ENCODE peak calls at places on chromosomes 11 and 22, in ten cellular contexts. F is SK-N-SH treated with all-trans-retinoic acid at 6 μM for 48 hours; Z is HCT116; X is activated CD4-positive, alpha-beta T cell treated with anti-CD3 and anti-CD28 coated beads for 36 hours; M is heart right ventricle; D is upper lobe of right lung; O is natural killer cell; W is DND-41; I is T-cell; K is Panc1. Q is an unnamed sample.

GRCh38 chr11:111358038-111359001 is 20.8 kb downstream of the POU2AF1 start:
- ATAC-seq in W (no peak), I (no peak), O (no peak), K (peak; percentile 23), D (no peak), Z (no peak), X (no peak), F (no peak), M (no peak), Q (no peak)

GRCh38 chr22:47337161-47337621 is 574.7 kb downstream of the TBC1D22A start:
- ATAC-seq in K (peak; percentile 97), I (no peak), O (peak; percentile 80), Z (peak; percentile 90), X (no peak), F (peak; percentile 89), M (peak; percentile 61), D (peak; percentile 54), W (no peak), Q (peak; percentile 45)

GRCh38 chr22:17938484-17938924 is 85.9 kb downstream of the MICAL3 start:
- ATAC-seq in D (peak; percentile 29), K (no peak), O (no peak), M (peak; percentile 68), W (no peak), Z (no peak), I (no peak), X (no peak), F (no peak), Q (no peak)

GRCh38 chr11:267491-267994 is 10.7 kb upstream of the NLRP6 start:
- ATAC-seq in D (peak; percentile 70), I (peak; percentile 40), F (peak; percentile 57), K (peak; percentile 36), O (peak; percentile 27), W (peak; percentile 20), Z (peak; percentile 65), X (peak; percentile 37), M (peak; percentile 45), Q (peak; percentile 17)

GRCh38 chr11:110529043-110529442 is 99.3 kb downstream of the FDX1 start:
- ATAC-seq in I (no peak), Z (peak; percentile 78), D (peak; percentile 60), X (no peak), F (no peak), O (no peak), K (no peak), W (no peak), M (no peak), Q (no peak)

GRCh38 chr11:65555693-65556231 is 2.4 kb downstream of the LTBP3 start:
- ATAC-seq in M (peak; percentile 43), D (no peak), W (no peak), F (peak; percentile 50), X (no peak), O (peak; percentile 22), K (peak; percentile 15), I (no peak), Z (peak; percentile 45), Q (peak; percentile 52)

GRCh38 chr11:65777241-65777640 is 3.5 kb downstream of the AP5B1 start:
- ATAC-seq in D (no peak), X (no peak), O (no peak), W (no peak), M (no peak), Z (no peak), I (no peak), F (no peak), K (no peak), Q (no peak)

GRCh38 chr11:76888989-76889388 is 28.3 kb downstream of the ACER3 start:
- ATAC-seq in F (no peak), I (no peak), K (no peak), M (no peak), W (no peak), D (no peak), Z (no peak), X (peak; percentile 19), O (no peak), Q (peak; percentile 62)

GRCh38 chr11:19953909-19954308 is 206.4 kb downstream of the DBX1 start:
- ATAC-seq in F (peak; percentile 73), O (no peak), X (no peak), I (no peak), D (peak; percentile 80), Z (peak; percentile 66), K (no peak), M (peak; percentile 64), W (no peak), Q (no peak)

GRCh38 chr11:128715691-128716153 is 21.9 kb downstream of the FLI1 start:
- ATAC-seq in F (peak; percentile 41), I (no peak), O (no peak), Z (no peak), D (peak; percentile 14), X (no peak), M (peak; percentile 86), W (no peak), K (peak; percentile 10), Q (no peak)

GRCh38 chr11:96122601-96123044 is 198.7 kb upstream of the MTMR2 start:
- ATAC-seq in F (peak; percentile 85), D (no peak), W (peak; percentile 22), K (no peak), Z (no peak), I (no peak), M (no peak), O (no peak), X (no peak), Q (peak; percentile 51)

GRCh38 chr11:132056689-132057088 is 686.3 kb downstream of the NTM start:
- ATAC-seq in O (no peak), W (no peak), M (no peak), Z (no peak), K (no peak), F (peak; percentile 48), X (no peak), I (no peak), D (peak; percentile 33), Q (no peak)

GRCh38 chr22:27438271-27438980 is 363.1 kb downstream of the MN1 start:
- ATAC-seq in Z (no peak), K (no peak), F (peak; percentile 60), I (no peak), D (no peak), W (no peak), X (no peak), O (no peak), M (peak; percentile 35), Q (no peak)

GRCh38 chr11:63493127-63493526 is 2.2 kb upstream of the PLAAT5 start:
- ATAC-seq in M (no peak), Z (no peak), F (no peak), I (no peak), X (no peak), W (no peak), K (no peak), O (no peak), D (no peak), Q (no peak)

GRCh38 chr22:50444663-50445062 is 30.2 kb downstream of the SBF1 start:
- ATAC-seq in I (no peak), O (peak; percentile 4), W (no peak), Z (no peak), K (peak; percentile 38), D (peak; percentile 52), F (peak; percentile 33), M (no peak), X (no peak), Q (no peak)

GRCh38 chr11:66035653-66036333 is 9.5 kb upstream of the CATSPER1 start:
- ATAC-seq in W (no peak), D (no peak), F (peak; percentile 38), I (no peak), M (peak; percentile 32), X (no peak), Z (peak; percentile 62), K (peak; percentile 54), O (no peak), Q (no peak)

GRCh38 chr22:37764622-37765021 is 43.1 kb upstream of the GCAT start:
- ATAC-seq in O (no peak), F (no peak), M (peak; percentile 7), K (no peak), I (no peak), D (no peak), W (no peak), X (no peak), Z (no peak), Q (no peak)

GRCh38 chr11:70547821-70548670 is 149.7 kb downstream of the CTTN start:
- ATAC-seq in K (peak; percentile 29), M (peak; percentile 88), X (no peak), W (no peak), D (no peak), I (no peak), Z (peak; percentile 55), O (no peak), F (peak; percentile 56), Q (no peak)

Q was measured in activated T-helper 17 cell treated with anti-CD3 and anti-CD28 coated beads, Interleukin-2, amount 50 U/mL, for 72 hours.